ENCODE peak calls at places on chromosomes 1 and 21, in eight cellular contexts. S is NCI-H510A treated with DMSO at 0.1 percent for 48 hours; E is stimulated activated CD4-positive, alpha-beta T cell treated with anti-CD3 and anti-CD28 coated beads, TNF-alpha, amount 100 ng/mL, for 1 hour; M is SHP77; Z is T-helper 2 cell; Y is right cardiac atrium; O is GM12865; U is mucosa of descending colon. G is an unnamed sample.

GRCh38 chr1:204408074-204408507 is 3.5 kb downstream of the PPP1R15B start:
- DNase-seq in M (no peak), E (no peak), O (peak; percentile 23), U (no peak), S (peak; percentile 39), Y (peak; percentile 92), Z (peak; percentile 25), G (no peak)

GRCh38 chr1:58968360-58968952 is 184.6 kb upstream of the JUN start:
- DNase-seq in U (peak; percentile 71), Z (no peak), S (no peak), O (peak; percentile 95), M (no peak), E (no peak), Y (peak; percentile 94), G (no peak)

GRCh38 chr1:165914136-165914798 is 86.9 kb downstream of the UCK2 start:
- DNase-seq in M (peak; percentile 59), Y (no peak), E (peak; percentile 15), U (no peak), O (peak; percentile 81), S (peak; percentile 63), Z (peak; percentile 42), G (peak; percentile 38)

GRCh38 chr1:203467550-203467921 is 8.1 kb upstream of the PRELP start:
- DNase-seq in U (peak; percentile 59), O (no peak), S (no peak), M (no peak), E (no peak), Z (no peak), Y (peak; percentile 97), G (no peak)

GRCh38 chr1:77031101-77031662 is 163.9 kb downstream of the ST6GALNAC5 start:
- DNase-seq in Y (no peak), Z (no peak), O (no peak), U (no peak), E (no peak), S (peak; percentile 96), M (peak; percentile 24), G (no peak)

GRCh38 chr21:45069085-45069484 is 5.3 kb upstream of the ADARB1 start:
- DNase-seq in E (no peak), M (no peak), S (no peak), Z (no peak), O (no peak), U (no peak), Y (no peak), G (no peak)

GRCh38 chr21:36466061-36466511 is 13.8 kb downstream of the CLDN14 start:
- DNase-seq in M (no peak), S (no peak), E (no peak), O (no peak), U (no peak), Y (no peak), Z (no peak), G (no peak)

GRCh38 chr1:149936076-149936991 is at the start of gene MTMR11:
- DNase-seq in Z (no peak), E (no peak), U (no peak), S (no peak), Y (peak; percentile 54), M (no peak), O (no peak), G (no peak)

GRCh38 chr1:22910986-22911651 is 61.5 kb downstream of the LACTBL1 start:
- DNase-seq in E (no peak), S (no peak), O (no peak), M (no peak), Z (no peak), Y (no peak), U (no peak), G (no peak)

GRCh38 chr1:97999320-97999719 is 78.5 kb upstream of the DPYD start:
- DNase-seq in M (no peak), O (no peak), U (no peak), Y (no peak), E (no peak), S (no peak), Z (no peak), G (no peak)

GRCh38 chr1:184014271-184014670 is 23.3 kb downstream of the COLGALT2 start:
- DNase-seq in Y (no peak), Z (no peak), E (no peak), S (no peak), U (no peak), M (no peak), O (no peak), G (no peak)

GRCh38 chr21:23624281-23624680 is 1983.0 kb downstream of the MRPL39 start:
- DNase-seq in O (no peak), Y (no peak), Z (no peak), U (no peak), E (no peak), S (no peak), M (no peak), G (no peak)

GRCh38 chr21:25956993-25957714 is 213.4 kb downstream of the APP start:
- DNase-seq in U (no peak), M (no peak), O (no peak), S (no peak), Y (no peak), Z (no peak), E (no peak), G (no peak)

GRCh38 chr1:221725683-221726330 is 16.1 kb downstream of the DUSP10 start:
- DNase-seq in S (no peak), E (no peak), U (no peak), Y (no peak), O (no peak), Z (no peak), M (no peak), G (no peak)

GRCh38 chr1:182702826-182703524 is 18.6 kb upstream of the RGS8 start:
- DNase-seq in M (no peak), Z (no peak), S (peak; percentile 79), E (no peak), U (no peak), O (no peak), Y (no peak), G (no peak)

GRCh38 chr1:228802386-228803221 is 67.3 kb downstream of the RHOU start:
- DNase-seq in M (no peak), S (peak; percentile 13), U (no peak), O (no peak), E (no peak), Z (no peak), Y (peak; percentile 86), G (no peak)

GRCh38 chr1:157170677-157171515 is 32.7 kb upstream of the ETV3 start:
- DNase-seq in M (peak; percentile 67), S (peak; percentile 81), Z (peak; percentile 15), O (peak; percentile 57), Y (peak; percentile 73), E (peak; percentile 20), U (no peak), G (no peak)

GRCh38 chr1:205421728-205422127 is at the start of gene LEMD1:
- DNase-seq in S (peak; percentile 53), Y (no peak), Z (no peak), U (no peak), O (no peak), M (no peak), E (no peak), G (no peak)

G was measured in effector memory CD4-positive, alpha-beta T cell.